ENCODE peak calls at places on chromosomes 2 and 18, in nine cellular contexts. One of them, this sample, is unnamed.

GRCh38 chr2:121471571-121472464 is 58.9 kb upstream of the RNU4ATAC start:
- DNase-seq in bronchial epithelial cell: no peak
- DNase-seq in tibial nerve: no peak
- DNase-seq in aorta: no peak
- DNase-seq in heart right ventricle: no peak
- DNase-seq in AG04449: peak; percentile 47
- DNase-seq in sigmoid colon: no peak
- DNase-seq in heart left ventricle: no peak
- DNase-seq in CD4-positive, CD25-positive, alpha-beta regulatory T cell: no peak
- DNase-seq in this sample: no peak

GRCh38 chr18:62300359-62300963 is 24.6 kb upstream of the TNFRSF11A start:
- DNase-seq in bronchial epithelial cell: no peak
- DNase-seq in tibial nerve: no peak
- DNase-seq in aorta: no peak
- DNase-seq in heart right ventricle: no peak
- DNase-seq in AG04449: no peak
- DNase-seq in sigmoid colon: no peak
- DNase-seq in heart left ventricle: no peak
- DNase-seq in CD4-positive, CD25-positive, alpha-beta regulatory T cell: no peak
- DNase-seq in this sample: no peak

GRCh38 chr18:446941-447560 is 53.5 kb downstream of the COLEC12 start:
- DNase-seq in bronchial epithelial cell: no peak
- DNase-seq in tibial nerve: no peak
- DNase-seq in aorta: no peak
- DNase-seq in heart right ventricle: no peak
- DNase-seq in AG04449: no peak
- DNase-seq in sigmoid colon: no peak
- DNase-seq in heart left ventricle: no peak
- DNase-seq in CD4-positive, CD25-positive, alpha-beta regulatory T cell: no peak
- DNase-seq in this sample: no peak

GRCh38 chr2:67658820-67659219 is 261.7 kb downstream of the ETAA1 start:
- DNase-seq in bronchial epithelial cell: no peak
- DNase-seq in tibial nerve: no peak
- DNase-seq in aorta: no peak
- DNase-seq in heart right ventricle: no peak
- DNase-seq in AG04449: no peak
- DNase-seq in sigmoid colon: no peak
- DNase-seq in heart left ventricle: no peak
- DNase-seq in CD4-positive, CD25-positive, alpha-beta regulatory T cell: no peak
- DNase-seq in this sample: no peak

GRCh38 chr2:126739093-126739492 is 83.1 kb downstream of the GYPC start:
- DNase-seq in bronchial epithelial cell: no peak
- DNase-seq in tibial nerve: no peak
- DNase-seq in aorta: no peak
- DNase-seq in heart right ventricle: no peak
- DNase-seq in AG04449: no peak
- DNase-seq in sigmoid colon: no peak
- DNase-seq in heart left ventricle: no peak
- DNase-seq in CD4-positive, CD25-positive, alpha-beta regulatory T cell: no peak
- DNase-seq in this sample: no peak

GRCh38 chr18:59514193-59514592 is 155.1 kb upstream of the LMAN1 start:
- DNase-seq in bronchial epithelial cell: no peak
- DNase-seq in tibial nerve: peak; percentile 74
- DNase-seq in aorta: peak; percentile 77
- DNase-seq in heart right ventricle: peak; percentile 80
- DNase-seq in AG04449: peak; percentile 28
- DNase-seq in sigmoid colon: peak; percentile 86
- DNase-seq in heart left ventricle: peak; percentile 73
- DNase-seq in CD4-positive, CD25-positive, alpha-beta regulatory T cell: no peak
- DNase-seq in this sample: no peak

GRCh38 chr2:63465633-63466032 is 122.6 kb downstream of the WDPCP start:
- DNase-seq in bronchial epithelial cell: no peak
- DNase-seq in tibial nerve: no peak
- DNase-seq in aorta: no peak
- DNase-seq in heart right ventricle: no peak
- DNase-seq in AG04449: peak; percentile 14
- DNase-seq in sigmoid colon: no peak
- DNase-seq in heart left ventricle: no peak
- DNase-seq in CD4-positive, CD25-positive, alpha-beta regulatory T cell: no peak
- DNase-seq in this sample: no peak

GRCh38 chr18:22913861-22914260 is 19.3 kb upstream of the RBBP8 start:
- DNase-seq in bronchial epithelial cell: peak; percentile 99
- DNase-seq in tibial nerve: no peak
- DNase-seq in aorta: no peak
- DNase-seq in heart right ventricle: no peak
- DNase-seq in AG04449: no peak
- DNase-seq in sigmoid colon: no peak
- DNase-seq in heart left ventricle: no peak
- DNase-seq in CD4-positive, CD25-positive, alpha-beta regulatory T cell: no peak
- DNase-seq in this sample: no peak

GRCh38 chr2:219506802-219507554 is 7.3 kb upstream of the ASIC4 start:
- DNase-seq in bronchial epithelial cell: no peak
- DNase-seq in tibial nerve: no peak
- DNase-seq in aorta: no peak
- DNase-seq in heart right ventricle: no peak
- DNase-seq in AG04449: no peak
- DNase-seq in sigmoid colon: no peak
- DNase-seq in heart left ventricle: no peak
- DNase-seq in CD4-positive, CD25-positive, alpha-beta regulatory T cell: no peak
- DNase-seq in this sample: no peak

GRCh38 chr18:37628466-37629220 is 63.0 kb upstream of the CELF4 start:
- DNase-seq in bronchial epithelial cell: no peak
- DNase-seq in tibial nerve: no peak
- DNase-seq in aorta: no peak
- DNase-seq in heart right ventricle: no peak
- DNase-seq in AG04449: no peak
- DNase-seq in sigmoid colon: no peak
- DNase-seq in heart left ventricle: no peak
- DNase-seq in CD4-positive, CD25-positive, alpha-beta regulatory T cell: no peak
- DNase-seq in this sample: no peak

GRCh38 chr2:44962176-44962695 is 20.7 kb downstream of the SIX3 start:
- DNase-seq in bronchial epithelial cell: no peak
- DNase-seq in tibial nerve: no peak
- DNase-seq in aorta: no peak
- DNase-seq in heart right ventricle: no peak
- DNase-seq in AG04449: no peak
- DNase-seq in sigmoid colon: no peak
- DNase-seq in heart left ventricle: no peak
- DNase-seq in CD4-positive, CD25-positive, alpha-beta regulatory T cell: no peak
- DNase-seq in this sample: no peak

GRCh38 chr2:213089438-213089837 is 62.0 kb downstream of the IKZF2 start:
- DNase-seq in bronchial epithelial cell: no peak
- DNase-seq in tibial nerve: no peak
- DNase-seq in aorta: no peak
- DNase-seq in heart right ventricle: no peak
- DNase-seq in AG04449: no peak
- DNase-seq in sigmoid colon: no peak
- DNase-seq in heart left ventricle: no peak
- DNase-seq in CD4-positive, CD25-positive, alpha-beta regulatory T cell: no peak
- DNase-seq in this sample: no peak

GRCh38 chr2:239928457-239929350 is 96.4 kb downstream of the NDUFA10 start:
- DNase-seq in bronchial epithelial cell: no peak
- DNase-seq in tibial nerve: no peak
- DNase-seq in aorta: peak; percentile 73
- DNase-seq in heart right ventricle: peak; percentile 5
- DNase-seq in AG04449: no peak
- DNase-seq in sigmoid colon: peak; percentile 61
- DNase-seq in heart left ventricle: no peak
- DNase-seq in CD4-positive, CD25-positive, alpha-beta regulatory T cell: no peak
- DNase-seq in this sample: no peak

GRCh38 chr2:168430431-168430830 is 25.6 kb upstream of the CERS6 start:
- DNase-seq in bronchial epithelial cell: no peak
- DNase-seq in tibial nerve: no peak
- DNase-seq in aorta: no peak
- DNase-seq in heart right ventricle: no peak
- DNase-seq in AG04449: no peak
- DNase-seq in sigmoid colon: no peak
- DNase-seq in heart left ventricle: no peak
- DNase-seq in CD4-positive, CD25-positive, alpha-beta regulatory T cell: no peak
- DNase-seq in this sample: no peak

GRCh38 chr2:108637304-108637669 is 82.0 kb upstream of the RANBP2 start:
- DNase-seq in bronchial epithelial cell: peak; percentile 67
- DNase-seq in tibial nerve: peak; percentile 26
- DNase-seq in aorta: no peak
- DNase-seq in heart right ventricle: peak; percentile 80
- DNase-seq in AG04449: peak; percentile 68
- DNase-seq in sigmoid colon: no peak
- DNase-seq in heart left ventricle: peak; percentile 77
- DNase-seq in CD4-positive, CD25-positive, alpha-beta regulatory T cell: no peak
- DNase-seq in this sample: no peak

GRCh38 chr2:224922142-224922727 is 120.0 kb downstream of the DOCK10 start:
- DNase-seq in bronchial epithelial cell: no peak
- DNase-seq in tibial nerve: no peak
- DNase-seq in aorta: no peak
- DNase-seq in heart right ventricle: no peak
- DNase-seq in AG04449: no peak
- DNase-seq in sigmoid colon: no peak
- DNase-seq in heart left ventricle: no peak
- DNase-seq in CD4-positive, CD25-positive, alpha-beta regulatory T cell: no peak
- DNase-seq in this sample: no peak

GRCh38 chr2:85662899-85663683 is 4.9 kb downstream of the SFTPB start:
- DNase-seq in bronchial epithelial cell: peak; percentile 55
- DNase-seq in tibial nerve: peak; percentile 35
- DNase-seq in aorta: no peak
- DNase-seq in heart right ventricle: peak; percentile 60
- DNase-seq in AG04449: peak; percentile 42
- DNase-seq in sigmoid colon: peak; percentile 67
- DNase-seq in heart left ventricle: peak; percentile 52
- DNase-seq in CD4-positive, CD25-positive, alpha-beta regulatory T cell: no peak
- DNase-seq in this sample: peak; percentile 70

DNA sequence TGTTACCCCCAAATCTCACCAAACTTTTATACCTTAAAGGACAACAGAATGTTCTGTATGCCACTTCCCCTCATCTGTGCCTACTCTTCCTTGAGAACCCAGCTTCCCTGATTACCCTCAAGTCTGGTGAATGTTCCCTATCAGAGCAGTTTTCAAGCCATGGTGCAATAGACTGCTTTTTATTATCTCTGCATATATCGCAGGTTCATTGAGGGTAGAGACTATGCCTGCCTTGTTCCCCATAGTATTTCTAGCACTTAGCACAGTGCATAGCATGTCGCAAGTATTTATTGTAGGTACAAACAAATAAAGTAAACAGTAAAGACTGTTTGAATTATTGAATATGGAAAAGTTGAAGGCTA is 146.6 kb downstream of the HAUS1 start:
- DNase-seq in bronchial epithelial cell: no peak
- DNase-seq in tibial nerve: no peak
- DNase-seq in aorta: no peak
- DNase-seq in heart right ventricle: no peak
- DNase-seq in AG04449: no peak
- DNase-seq in sigmoid colon: no peak
- DNase-seq in heart left ventricle: no peak
- DNase-seq in CD4-positive, CD25-positive, alpha-beta regulatory T cell: no peak
- DNase-seq in this sample: no peak
- H3K4me3 ChIP-seq in bronchial epithelial cell: no peak overlapping the region
- H3K4me3 ChIP-seq in tibial nerve: no peak overlapping the region
- H3K4me3 ChIP-seq in aorta: no peak overlapping the region
- H3K4me3 ChIP-seq in heart right ventricle: no peak overlapping the region
- H3K4me3 ChIP-seq in AG04449: no peak overlapping the region
- H3K4me3 ChIP-seq in sigmoid colon: no peak overlapping the region
- H3K4me3 ChIP-seq in heart left ventricle: peak overlapping the region; percentile 4
- H3K4me3 ChIP-seq in CD4-positive, CD25-positive, alpha-beta regulatory T cell: peak overlapping the region; percentile 85
- H3K4me3 ChIP-seq in this sample: no peak overlapping the region

GRCh38 chr2:210233487-210233886 is 8.2 kb upstream of the ACADL start:
- DNase-seq in bronchial epithelial cell: no peak
- DNase-seq in tibial nerve: peak; percentile 90
- DNase-seq in aorta: peak; percentile 83
- DNase-seq in heart right ventricle: no peak
- DNase-seq in AG04449: no peak
- DNase-seq in sigmoid colon: no peak
- DNase-seq in heart left ventricle: no peak
- DNase-seq in CD4-positive, CD25-positive, alpha-beta regulatory T cell: no peak
- DNase-seq in this sample: no peak
- H3K4me3 ChIP-seq in bronchial epithelial cell: no peak overlapping the region
- H3K4me3 ChIP-seq in tibial nerve: no peak overlapping the region
- H3K4me3 ChIP-seq in aorta: no peak overlapping the region
- H3K4me3 ChIP-seq in heart right ventricle: no peak overlapping the region
- H3K4me3 ChIP-seq in AG04449: no peak overlapping the region
- H3K4me3 ChIP-seq in sigmoid colon: no peak overlapping the region
- H3K4me3 ChIP-seq in heart left ventricle: no peak overlapping the region
- H3K4me3 ChIP-seq in CD4-positive, CD25-positive, alpha-beta regulatory T cell: no peak overlapping the region
- H3K4me3 ChIP-seq in this sample: no peak overlapping the region

DNA sequence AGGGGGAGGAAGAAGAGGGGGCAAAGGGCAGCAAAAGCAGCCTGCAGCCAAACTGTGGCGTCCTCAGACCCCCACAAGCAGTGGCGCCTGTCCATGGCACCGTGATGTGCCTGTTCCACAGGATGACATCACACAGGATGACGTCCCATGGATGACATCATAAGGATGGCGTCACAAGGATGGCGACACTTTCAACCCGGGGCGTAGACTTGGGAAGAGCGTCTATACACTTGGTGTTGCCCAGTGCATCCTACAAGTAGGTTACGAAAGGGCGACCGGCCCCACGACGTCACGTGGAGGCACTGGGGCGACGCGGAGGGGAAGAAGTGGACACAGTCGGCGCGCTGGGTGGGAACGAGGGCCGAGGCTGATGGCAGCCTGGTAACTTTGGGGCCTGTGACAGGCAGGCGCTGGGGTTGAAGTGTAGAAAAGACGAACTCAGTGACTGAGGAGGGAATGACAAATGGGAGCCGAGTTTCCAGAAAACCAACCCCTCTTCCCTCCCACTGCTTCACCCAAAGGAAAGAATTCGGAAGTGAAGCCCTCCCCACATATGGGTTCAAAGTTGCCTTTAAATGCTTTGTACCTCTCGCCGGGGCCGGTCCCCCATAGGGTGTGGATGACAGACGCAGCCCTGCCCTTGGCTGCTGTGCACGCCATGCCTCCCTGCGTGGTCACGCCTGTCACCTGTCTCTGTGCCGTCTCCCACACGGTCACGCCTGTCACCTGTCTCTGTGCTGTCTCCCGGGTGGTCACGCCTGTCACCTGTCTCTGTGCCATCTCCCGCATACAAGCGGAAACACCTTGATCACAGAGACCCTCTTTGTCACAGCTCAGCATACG is 13.4 kb upstream of the KCNG2 start:
- DNase-seq in bronchial epithelial cell: no peak
- DNase-seq in tibial nerve: no peak
- DNase-seq in aorta: peak; percentile 63
- DNase-seq in heart right ventricle: no peak
- DNase-seq in AG04449: no peak
- DNase-seq in sigmoid colon: peak; percentile 39
- DNase-seq in heart left ventricle: no peak
- DNase-seq in CD4-positive, CD25-positive, alpha-beta regulatory T cell: no peak
- DNase-seq in this sample: no peak
- H3K4me3 ChIP-seq in bronchial epithelial cell: no peak overlapping the region
- H3K4me3 ChIP-seq in tibial nerve: no peak overlapping the region
- H3K4me3 ChIP-seq in aorta: no peak overlapping the region
- H3K4me3 ChIP-seq in heart right ventricle: no peak overlapping the region
- H3K4me3 ChIP-seq in AG04449: no peak overlapping the region
- H3K4me3 ChIP-seq in sigmoid colon: no peak overlapping the region
- H3K4me3 ChIP-seq in heart left ventricle: no peak overlapping the region
- H3K4me3 ChIP-seq in CD4-positive, CD25-positive, alpha-beta regulatory T cell: no peak overlapping the region
- H3K4me3 ChIP-seq in this sample: no peak overlapping the region

DNA sequence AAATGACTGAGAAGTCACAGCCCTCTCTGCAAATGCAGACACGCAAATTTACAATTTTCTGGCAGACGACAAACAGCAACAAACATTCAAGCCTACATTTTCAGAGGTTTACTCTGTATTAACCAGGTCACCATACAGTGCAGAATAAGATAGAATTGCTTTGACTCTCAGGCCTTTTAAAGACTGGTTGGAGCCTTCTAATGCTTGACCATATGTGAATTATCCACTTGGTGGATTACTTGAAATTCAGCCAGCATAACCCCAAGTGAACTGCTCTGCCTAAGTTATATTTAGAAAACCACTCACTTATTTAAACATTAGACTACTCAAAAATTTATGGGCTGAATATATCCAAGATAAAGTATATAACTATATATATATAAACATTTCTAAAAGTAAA is 280.9 kb upstream of the STON1 start:
- DNase-seq in bronchial epithelial cell: no peak
- DNase-seq in tibial nerve: no peak
- DNase-seq in aorta: no peak
- DNase-seq in heart right ventricle: peak; percentile 40
- DNase-seq in AG04449: peak; percentile 24
- DNase-seq in sigmoid colon: no peak
- DNase-seq in heart left ventricle: peak; percentile 29
- DNase-seq in CD4-positive, CD25-positive, alpha-beta regulatory T cell: no peak
- DNase-seq in this sample: peak; percentile 20
- H3K4me3 ChIP-seq in bronchial epithelial cell: no peak overlapping the region
- H3K4me3 ChIP-seq in tibial nerve: no peak overlapping the region
- H3K4me3 ChIP-seq in aorta: no peak overlapping the region
- H3K4me3 ChIP-seq in heart right ventricle: no peak overlapping the region
- H3K4me3 ChIP-seq in AG04449: no peak overlapping the region
- H3K4me3 ChIP-seq in sigmoid colon: no peak overlapping the region
- H3K4me3 ChIP-seq in heart left ventricle: no peak overlapping the region
- H3K4me3 ChIP-seq in CD4-positive, CD25-positive, alpha-beta regulatory T cell: no peak overlapping the region
- H3K4me3 ChIP-seq in this sample: no peak overlapping the region